ENCODE peak calls at places on chromosomes 7 and 10, in six cellular contexts. P, U, K, Z, L and R are unnamed samples. For H3K4me1, the result is how much of the 10 kb centered on the place peaks cover.

GRCh38 chr10:129968937-129969527 is 5.0 kb upstream of the EBF3 start:
- DNase-seq in Z (peak), K (peak), P (no peak), L (peak), U (no peak), R (peak)

GRCh38 chr10:79442171-79443040 is 3.0 kb downstream of the ZCCHC24 start:
- DNase-seq in L (no peak), P (no peak), Z (no peak), U (no peak), K (no peak), R (no peak)

GRCh38 chr10:73940634-73941221 is 29.8 kb downstream of the PLAU start:
- DNase-seq in K (peak), P (peak), Z (peak), L (peak), U (no peak), R (peak)

GRCh38 chr10:11068861-11069633 is 51.4 kb downstream of the CELF2 start:
- DNase-seq in K (no peak), U (no peak), Z (no peak), L (no peak), P (no peak), R (no peak)

GRCh38 chr10:132866601-132867381 is 75.6 kb downstream of the CFAP46 start:
- DNase-seq in P (peak), L (no peak), Z (no peak), U (no peak), K (no peak), R (no peak)

GRCh38 chr7:80935971-80936370 is 17.1 kb upstream of the SEMA3C start:
- DNase-seq in P (no peak), L (no peak), U (no peak), Z (no peak), K (no peak), R (no peak)

GRCh38 chr10:14838582-14839304 is 637 bp downstream of the HSPA14 start:
- DNase-seq in K (peak), Z (peak), L (no peak), P (peak), U (peak), R (peak)

GRCh38 chr10:5094265-5095205 is at the start of gene AKR1C3:
- DNase-seq in P (no peak), K (no peak), L (peak), Z (no peak), U (peak), R (peak)

GRCh38 chr10:44325157-44325556 is 59.7 kb downstream of the CXCL12 start:
- DNase-seq in L (peak), P (no peak), K (no peak), U (no peak), Z (no peak), R (no peak)

GRCh38 chr10:44384601-44385422 is at the start of gene CXCL12:
- DNase-seq in Z (peak), U (no peak), K (no peak), P (peak), L (no peak), R (peak)

GRCh38 chr10:104766341-104766740 is 125.3 kb downstream of the SORCS3 start:
- DNase-seq in Z (no peak), L (peak), U (peak), P (no peak), K (no peak), R (no peak)

GRCh38 chr10:94483970-94484369 is 61.6 kb upstream of the HELLS start:
- DNase-seq in K (no peak), U (no peak), L (no peak), Z (no peak), P (no peak), R (no peak)

GRCh38 chr10:6928531-6929080 is 348.5 kb upstream of the PRKCQ start:
- DNase-seq in U (no peak), P (no peak), L (no peak), Z (no peak), K (peak), R (no peak)

GRCh38 chr7:7535688-7536087 is at the start of gene COL28A1:
- DNase-seq in U (no peak), L (no peak), K (no peak), Z (no peak), P (no peak), R (no peak)

GRCh38 chr7:39054731-39055130 is 77.0 kb downstream of the POU6F2 start:
- DNase-seq in P (no peak), U (no peak), L (no peak), K (no peak), Z (no peak), R (no peak)

GRCh38 chr7:127667017-127667670 is 15.2 kb downstream of the SND1 start:
- DNase-seq in U (peak), L (peak), K (no peak), Z (no peak), P (no peak), R (peak)

GRCh38 chr10:6037975-6038624 is 24.1 kb downstream of the IL2RA start:
- DNase-seq in K (no peak), U (no peak), P (no peak), L (no peak), Z (no peak), R (no peak)

GRCh38 chr7:153886121-153886505 is 166.1 kb upstream of the DPP6 start:
- DNase-seq in K (peak), U (no peak), P (no peak), L (no peak), Z (no peak), R (no peak)

GRCh38 chr10:79292789-79293746 is 54.2 kb upstream of the PPIF start:
- DNase-seq in Z (peak), L (peak), K (no peak), P (no peak), U (no peak), R (peak)

GRCh38 chr7:16320261-16320660 is 101.1 kb downstream of the CRPPA start:
- DNase-seq in Z (no peak), P (no peak), L (no peak), U (no peak), K (no peak), R (no peak)

GRCh38 chr10:101938316-101939272 is 95.0 kb upstream of the KCNIP2 start:
- DNase-seq in L (peak), P (no peak), K (no peak), Z (no peak), U (peak), R (peak)

GRCh38 chr10:129647563-129647962 is 180.5 kb downstream of the MGMT start:
- DNase-seq in U (no peak), Z (no peak), L (no peak), K (no peak), P (no peak), R (no peak)

GRCh38 chr10:48231699-48232315 is 42.7 kb downstream of the FRMPD2 start:
- DNase-seq in L (peak), Z (no peak), P (no peak), U (no peak), K (no peak), R (no peak)

GRCh38 chr10:31929986-31930675 is 1.5 kb upstream of the ARHGAP12 start:
- DNase-seq in L (no peak), Z (no peak), P (no peak), K (no peak), U (no peak), R (peak)

GRCh38 chr7:105890290-105890997 is 14.0 kb upstream of the ATXN7L1 start:
- DNase-seq in K (no peak), Z (no peak), U (peak), L (no peak), P (no peak), R (no peak)

GRCh38 chr7:23469150-23469960 is 936 bp downstream of the IGF2BP3 start:
- DNase-seq in U (no peak), K (no peak), P (no peak), Z (no peak), L (no peak), R (peak)

GRCh38 chr10:110829721-110830410 is 41.9 kb upstream of the PDCD4 start:
- DNase-seq in L (no peak), P (no peak), U (no peak), K (no peak), Z (peak), R (no peak)

GRCh38 chr7:44085549-44085948 is 3.2 kb upstream of the POLM start:
- DNase-seq in L (no peak), U (no peak), Z (peak), P (no peak), K (no peak), R (no peak)

GRCh38 chr7:149883452-149883861 is 9.7 kb downstream of the ATP6V0E2 start:
- DNase-seq in L (peak), Z (peak), P (peak), K (peak), U (no peak), R (peak)

GRCh38 chr10:50325449-50326188 is 74.3 kb upstream of the ASAH2 start:
- DNase-seq in L (peak), Z (peak), K (no peak), P (peak), U (peak), R (peak)
- H3K4me3 ChIP-seq in L (peak), Z (peak), K (no peak), P (peak), U (peak), R (peak)

GRCh38 chr10:22659901-22660300 is 54.5 kb downstream of the PIP4K2A start:
- DNase-seq in P (no peak), L (no peak), U (no peak), K (no peak), Z (no peak), R (no peak)

GRCh38 chr10:22657566-22658190 is 56.7 kb downstream of the PIP4K2A start:
- DNase-seq in Z (no peak), L (no peak), P (no peak), K (no peak), U (peak), R (no peak)

GRCh38 chr10:22656056-22656455 is 58.3 kb downstream of the PIP4K2A start:
- DNase-seq in Z (peak), L (no peak), P (no peak), K (no peak), U (no peak), R (no peak)

GRCh38 chr10:22657028-22657427 is 57.4 kb downstream of the PIP4K2A start:
- DNase-seq in K (no peak), L (no peak), U (no peak), Z (no peak), P (no peak), R (no peak)

GRCh38 chr10:22658745-22659410 is 55.5 kb downstream of the PIP4K2A start:
- DNase-seq in L (no peak), P (no peak), U (peak), Z (no peak), K (no peak), R (peak)
- H3K4me1 ChIP-seq in L (under half), P (under half), U (under half), Z (under half), K (under half), R (under half)

DNA sequence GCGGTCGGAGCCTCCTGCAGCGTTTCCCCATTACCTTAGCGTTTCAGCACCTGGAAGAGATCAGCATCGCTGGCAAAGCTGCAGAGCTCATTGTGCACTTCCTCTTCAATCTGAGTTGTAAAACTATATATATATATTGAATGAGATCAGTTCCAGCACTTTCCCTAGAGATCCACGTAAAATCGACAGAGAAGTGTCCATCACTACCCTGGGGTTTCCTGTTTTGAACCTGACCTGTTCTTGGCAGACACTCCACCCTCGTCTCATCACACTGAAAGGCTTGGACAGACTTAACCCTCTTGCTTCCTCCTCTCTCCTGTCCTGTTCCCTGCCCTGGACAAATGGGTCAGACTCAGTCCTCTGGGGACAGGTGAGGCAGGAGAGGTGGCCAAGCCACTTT is 83.6 kb upstream of the KDM7A start:
- DNase-seq in U (no peak), Z (no peak), K (no peak), P (no peak), L (no peak), R (no peak)
- H3K4me3 ChIP-seq in U (no peak), Z (peak), K (no peak), P (peak), L (no peak), R (no peak)

DNA sequence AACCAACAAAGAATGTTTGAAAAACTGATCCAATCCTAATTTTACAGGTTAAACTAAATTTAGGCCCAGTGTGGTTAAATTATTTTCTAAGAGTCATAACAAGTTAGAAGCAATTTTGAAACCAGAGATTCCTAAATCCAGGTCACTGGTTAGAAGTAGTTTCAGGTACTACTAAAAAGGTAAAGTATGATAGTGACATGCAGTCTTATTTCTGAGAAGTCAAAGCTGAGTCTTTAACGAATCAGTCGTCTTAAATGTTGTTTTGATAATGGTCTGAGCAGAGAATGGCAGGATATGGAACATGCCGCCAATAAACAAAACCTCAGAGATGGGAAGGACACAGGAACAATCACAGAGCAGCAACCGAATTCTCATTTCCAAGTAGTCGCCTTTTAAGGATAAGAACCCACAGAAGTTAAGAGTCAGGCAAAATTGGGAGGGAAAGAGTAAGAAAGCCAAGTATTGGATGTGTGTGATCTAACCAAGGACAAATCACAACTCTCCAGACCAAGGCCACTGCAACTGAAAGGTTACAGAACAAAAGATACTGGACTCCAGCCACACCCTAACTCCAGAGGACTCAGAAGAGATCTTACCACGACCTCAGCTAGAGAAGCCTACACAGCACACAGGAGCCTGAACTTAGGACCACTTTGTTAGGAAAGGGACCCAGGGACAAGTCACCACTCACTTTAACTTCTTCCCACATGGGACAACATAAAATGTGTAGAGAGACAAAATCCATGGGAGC is 19.7 kb downstream of the TMEM243 start:
- DNase-seq in L (no peak), K (no peak), Z (no peak), U (no peak), P (no peak), R (no peak)
- H3K4me1 ChIP-seq in L (under half), K (under half), Z (under half), U (under half), P (under half), R (under half)

GRCh38 chr7:41695661-41696322 is 7.1 kb downstream of the INHBA start:
- DNase-seq in U (peak), Z (no peak), K (no peak), P (no peak), L (no peak), R (peak)
- H3K4me3 ChIP-seq in U (peak), Z (peak), K (no peak), P (peak), L (peak), R (peak)

GRCh38 chr7:26183545-26184282 is 16.8 kb downstream of the HNRNPA2B1 start:
- DNase-seq in K (no peak), P (no peak), U (no peak), L (peak), Z (no peak), R (no peak)
- H3K4me1 ChIP-seq in K (under half), P (under half), U (under half), L (under half), Z (under half), R (under half)

GRCh38 chr10:57096044-57096443 is 735.0 kb upstream of the ZWINT start:
- DNase-seq in K (no peak), U (no peak), Z (peak), P (no peak), L (no peak), R (no peak)
- H3K4me3 ChIP-seq in K (peak), U (no peak), Z (no peak), P (no peak), L (no peak), R (no peak)

GRCh38 chr10:97519342-97519741 is 20.6 kb downstream of the UBTD1 start:
- DNase-seq in P (no peak), L (no peak), K (no peak), U (no peak), Z (no peak), R (peak)

GRCh38 chr10:97522071-97522470 is 23.3 kb downstream of the UBTD1 start:
- DNase-seq in L (no peak), Z (no peak), P (no peak), U (no peak), K (no peak), R (no peak)

GRCh38 chr10:97520978-97521761 is 22.4 kb downstream of the UBTD1 start:
- DNase-seq in L (no peak), Z (no peak), K (no peak), P (no peak), U (no peak), R (no peak)

GRCh38 chr10:97518601-97519043 is 19.9 kb downstream of the UBTD1 start:
- DNase-seq in P (no peak), K (no peak), L (no peak), U (no peak), Z (no peak), R (peak)

GRCh38 chr10:97520520-97520919 is 21.8 kb downstream of the UBTD1 start:
- DNase-seq in U (no peak), K (no peak), L (no peak), Z (no peak), P (no peak), R (no peak)
- H3K4me1 ChIP-seq in U (under half), K (under half), L (under half), Z (under half), P (half or more), R (under half)

GRCh38 chr10:61451357-61451756 is 1.8 kb downstream of the TMEM26 start:
- DNase-seq in Z (no peak), K (no peak), L (no peak), P (no peak), U (no peak), R (no peak)

GRCh38 chr10:61454541-61454940 is 1.4 kb upstream of the TMEM26 start:
- DNase-seq in P (no peak), K (no peak), U (no peak), L (no peak), Z (no peak), R (no peak)

GRCh38 chr10:61456095-61456789 is 3.1 kb upstream of the TMEM26 start:
- DNase-seq in U (peak), K (no peak), P (no peak), L (no peak), Z (no peak), R (no peak)

GRCh38 chr10:61452229-61452651 is 941 bp downstream of the TMEM26 start:
- DNase-seq in K (peak), L (no peak), U (peak), P (no peak), Z (peak), R (no peak)

GRCh38 chr10:61452655-61453641 is at the start of gene TMEM26:
- DNase-seq in K (peak), U (peak), Z (peak), L (no peak), P (peak), R (peak)
- H3K4me3 ChIP-seq in K (peak), U (peak), Z (peak), L (no peak), P (peak), R (peak)